ENCODE peak calls at places on chromosomes 4 and X, in ten cellular contexts. One of them, this sample, is unnamed.

GRCh38 chrX:74550295-74550802 is 64.1 kb downstream of the RLIM start:
- DNase-seq in cardiac fibroblast: peak; percentile 76
- DNase-seq in Peyer's patch: peak; percentile 92
- DNase-seq in GM12864: no peak
- DNase-seq in neural crest cell: peak; percentile 80
- DNase-seq in AG04450: peak; percentile 41
- DNase-seq in brain microvascular endothelial cell: peak; percentile 54
- DNase-seq in coronary artery: peak; percentile 85
- DNase-seq in cardiac muscle cell: peak; percentile 84
- DNase-seq in CD8-positive, alpha-beta T cell: peak; percentile 93
- DNase-seq in this sample: no peak

GRCh38 chr4:81724925-81725329 is 253.2 kb upstream of the RASGEF1B start:
- DNase-seq in brain microvascular endothelial cell: peak; percentile 39
- DNase-seq in AG04450: no peak
- DNase-seq in cardiac muscle cell: no peak
- DNase-seq in coronary artery: peak; percentile 75
- DNase-seq in cardiac fibroblast: no peak
- DNase-seq in neural crest cell: no peak
- DNase-seq in CD8-positive, alpha-beta T cell: no peak
- DNase-seq in GM12864: no peak
- DNase-seq in Peyer's patch: peak; percentile 90
- DNase-seq in this sample: no peak

GRCh38 chrX:155071694-155072215 is 447 bp downstream of the BRCC3 start:
- DNase-seq in cardiac muscle cell: no peak
- DNase-seq in CD8-positive, alpha-beta T cell: no peak
- DNase-seq in Peyer's patch: peak; percentile 58
- DNase-seq in brain microvascular endothelial cell: no peak
- DNase-seq in neural crest cell: peak; percentile 6
- DNase-seq in cardiac fibroblast: no peak
- DNase-seq in GM12864: no peak
- DNase-seq in AG04450: no peak
- DNase-seq in coronary artery: peak; percentile 78
- DNase-seq in this sample: no peak

GRCh38 chrX:42821803-42822443 is 44.0 kb upstream of the PPP1R2C start:
- DNase-seq in cardiac muscle cell: no peak
- DNase-seq in Peyer's patch: no peak
- DNase-seq in neural crest cell: no peak
- DNase-seq in cardiac fibroblast: peak; percentile 1
- DNase-seq in GM12864: no peak
- DNase-seq in AG04450: no peak
- DNase-seq in coronary artery: no peak
- DNase-seq in CD8-positive, alpha-beta T cell: no peak
- DNase-seq in brain microvascular endothelial cell: no peak
- DNase-seq in this sample: no peak

GRCh38 chrX:7372843-7373525 is 225.0 kb upstream of the PUDP start:
- DNase-seq in Peyer's patch: no peak
- DNase-seq in GM12864: no peak
- DNase-seq in AG04450: no peak
- DNase-seq in cardiac fibroblast: peak; percentile 79
- DNase-seq in CD8-positive, alpha-beta T cell: no peak
- DNase-seq in brain microvascular endothelial cell: peak; percentile 42
- DNase-seq in neural crest cell: no peak
- DNase-seq in cardiac muscle cell: no peak
- DNase-seq in coronary artery: no peak
- DNase-seq in this sample: no peak

GRCh38 chrX:140980271-140980670 is 22.1 kb upstream of the SPANXB1 start:
- DNase-seq in GM12864: no peak
- DNase-seq in brain microvascular endothelial cell: no peak
- DNase-seq in Peyer's patch: no peak
- DNase-seq in cardiac muscle cell: no peak
- DNase-seq in neural crest cell: no peak
- DNase-seq in AG04450: no peak
- DNase-seq in coronary artery: no peak
- DNase-seq in cardiac fibroblast: no peak
- DNase-seq in CD8-positive, alpha-beta T cell: no peak
- DNase-seq in this sample: no peak

GRCh38 chrX:129737921-129738320 is 858 bp upstream of the XPNPEP2 start:
- DNase-seq in brain microvascular endothelial cell: peak; percentile 21
- DNase-seq in GM12864: no peak
- DNase-seq in neural crest cell: no peak
- DNase-seq in cardiac fibroblast: peak; percentile 60
- DNase-seq in AG04450: no peak
- DNase-seq in cardiac muscle cell: no peak
- DNase-seq in CD8-positive, alpha-beta T cell: no peak
- DNase-seq in Peyer's patch: peak; percentile 65
- DNase-seq in coronary artery: no peak
- DNase-seq in this sample: no peak

GRCh38 chr4:78454016-78454415 is 97.6 kb upstream of the ANXA3 start:
- DNase-seq in cardiac fibroblast: no peak
- DNase-seq in brain microvascular endothelial cell: no peak
- DNase-seq in AG04450: no peak
- DNase-seq in GM12864: no peak
- DNase-seq in CD8-positive, alpha-beta T cell: no peak
- DNase-seq in cardiac muscle cell: no peak
- DNase-seq in Peyer's patch: no peak
- DNase-seq in coronary artery: no peak
- DNase-seq in neural crest cell: no peak
- DNase-seq in this sample: no peak

DNA sequence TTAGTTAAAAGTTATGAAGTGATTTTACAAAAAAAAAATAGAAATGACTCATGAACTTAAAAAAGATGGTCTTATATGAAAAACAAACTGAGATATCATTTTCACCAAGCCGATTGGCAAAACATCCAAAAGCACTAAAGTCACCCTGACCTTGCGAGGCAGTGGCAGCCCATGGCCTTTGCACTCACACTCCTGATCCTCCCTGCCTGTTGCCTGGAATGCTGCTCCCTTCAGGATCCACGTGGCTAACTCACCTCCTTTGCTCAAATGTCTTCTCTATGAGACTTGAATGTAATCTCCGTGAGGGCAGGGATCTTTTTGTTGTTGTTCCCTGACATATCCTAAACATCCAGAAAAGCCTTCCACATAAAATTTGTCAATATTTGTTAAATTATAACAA is 106.4 kb downstream of the RAPGEF2 start:
- DNase-seq in brain microvascular endothelial cell: no peak
- DNase-seq in cardiac fibroblast: no peak
- DNase-seq in GM12864: no peak
- DNase-seq in cardiac muscle cell: no peak
- DNase-seq in Peyer's patch: no peak
- DNase-seq in neural crest cell: no peak
- DNase-seq in CD8-positive, alpha-beta T cell: no peak
- DNase-seq in coronary artery: no peak
- DNase-seq in AG04450: no peak
- DNase-seq in this sample: no peak
- TF ChIP-seq CTCF in brain microvascular endothelial cell: no peak
- TF ChIP-seq CTCF in cardiac fibroblast: no peak
- TF ChIP-seq CTCF in GM12864: no peak
- TF ChIP-seq CTCF in cardiac muscle cell: no peak
- TF ChIP-seq CTCF in Peyer's patch: no peak
- TF ChIP-seq CTCF in neural crest cell: no peak
- TF ChIP-seq CTCF in CD8-positive, alpha-beta T cell: no peak
- TF ChIP-seq CTCF in coronary artery: no peak
- TF ChIP-seq CTCF in AG04450: no peak
- TF ChIP-seq CTCF in this sample: no peak

DNA sequence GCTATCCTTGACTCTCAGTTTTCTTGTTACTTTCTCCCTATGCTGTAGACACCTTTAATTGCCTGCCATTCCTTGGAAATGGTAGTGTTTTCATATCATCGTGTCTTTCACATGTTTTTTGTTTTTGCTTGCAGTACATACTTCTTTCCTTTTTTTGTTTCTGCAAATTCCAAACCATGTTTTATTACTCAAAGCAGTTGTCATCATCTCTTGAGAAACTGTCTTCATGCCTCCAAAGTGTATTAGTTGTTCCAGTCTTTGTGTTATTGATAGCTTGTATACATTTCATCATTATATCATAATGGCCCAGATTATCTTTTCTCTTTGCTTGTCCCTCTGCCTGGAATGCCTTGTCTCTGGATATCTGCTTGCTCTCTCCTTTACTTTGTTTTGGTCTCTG is 57.1 kb downstream of the PDLIM5 start:
- DNase-seq in CD8-positive, alpha-beta T cell: no peak
- DNase-seq in AG04450: no peak
- DNase-seq in neural crest cell: no peak
- DNase-seq in Peyer's patch: no peak
- DNase-seq in GM12864: no peak
- DNase-seq in cardiac muscle cell: no peak
- DNase-seq in cardiac fibroblast: peak; percentile 46
- DNase-seq in brain microvascular endothelial cell: no peak
- DNase-seq in coronary artery: no peak
- DNase-seq in this sample: no peak
- TF ChIP-seq CTCF in CD8-positive, alpha-beta T cell: no peak
- TF ChIP-seq CTCF in AG04450: no peak
- TF ChIP-seq CTCF in neural crest cell: no peak
- TF ChIP-seq CTCF in Peyer's patch: no peak
- TF ChIP-seq CTCF in GM12864: no peak
- TF ChIP-seq CTCF in cardiac muscle cell: no peak
- TF ChIP-seq CTCF in cardiac fibroblast: no peak
- TF ChIP-seq CTCF in brain microvascular endothelial cell: no peak
- TF ChIP-seq CTCF in coronary artery: no peak
- TF ChIP-seq CTCF in this sample: no peak

GRCh38 chr4:10063544-10064300 is 42.4 kb upstream of the SLC2A9 start:
- DNase-seq in brain microvascular endothelial cell: peak; percentile 73
- DNase-seq in neural crest cell: no peak
- DNase-seq in AG04450: peak; percentile 42
- DNase-seq in GM12864: no peak
- DNase-seq in coronary artery: peak; percentile 87
- DNase-seq in CD8-positive, alpha-beta T cell: peak; percentile 37
- DNase-seq in Peyer's patch: peak; percentile 57
- DNase-seq in cardiac muscle cell: peak; percentile 63
- DNase-seq in cardiac fibroblast: peak; percentile 88
- DNase-seq in this sample: no peak

GRCh38 chr4:10066206-10066605 is 44.9 kb upstream of the SLC2A9 start:
- DNase-seq in GM12864: no peak
- DNase-seq in neural crest cell: no peak
- DNase-seq in cardiac muscle cell: no peak
- DNase-seq in coronary artery: no peak
- DNase-seq in Peyer's patch: no peak
- DNase-seq in AG04450: no peak
- DNase-seq in CD8-positive, alpha-beta T cell: no peak
- DNase-seq in brain microvascular endothelial cell: no peak
- DNase-seq in cardiac fibroblast: no peak
- DNase-seq in this sample: no peak

GRCh38 chr4:10069065-10069626 is 47.5 kb downstream of the WDR1 start:
- DNase-seq in CD8-positive, alpha-beta T cell: peak; percentile 44
- DNase-seq in cardiac fibroblast: no peak
- DNase-seq in cardiac muscle cell: no peak
- DNase-seq in neural crest cell: no peak
- DNase-seq in GM12864: no peak
- DNase-seq in brain microvascular endothelial cell: no peak
- DNase-seq in AG04450: no peak
- DNase-seq in Peyer's patch: peak; percentile 43
- DNase-seq in coronary artery: no peak
- DNase-seq in this sample: no peak

GRCh38 chr4:10061650-10062415 is 40.5 kb upstream of the SLC2A9 start:
- DNase-seq in brain microvascular endothelial cell: no peak
- DNase-seq in CD8-positive, alpha-beta T cell: no peak
- DNase-seq in coronary artery: no peak
- DNase-seq in AG04450: no peak
- DNase-seq in Peyer's patch: no peak
- DNase-seq in neural crest cell: no peak
- DNase-seq in cardiac fibroblast: peak; percentile 65
- DNase-seq in cardiac muscle cell: no peak
- DNase-seq in GM12864: no peak
- DNase-seq in this sample: no peak

DNA sequence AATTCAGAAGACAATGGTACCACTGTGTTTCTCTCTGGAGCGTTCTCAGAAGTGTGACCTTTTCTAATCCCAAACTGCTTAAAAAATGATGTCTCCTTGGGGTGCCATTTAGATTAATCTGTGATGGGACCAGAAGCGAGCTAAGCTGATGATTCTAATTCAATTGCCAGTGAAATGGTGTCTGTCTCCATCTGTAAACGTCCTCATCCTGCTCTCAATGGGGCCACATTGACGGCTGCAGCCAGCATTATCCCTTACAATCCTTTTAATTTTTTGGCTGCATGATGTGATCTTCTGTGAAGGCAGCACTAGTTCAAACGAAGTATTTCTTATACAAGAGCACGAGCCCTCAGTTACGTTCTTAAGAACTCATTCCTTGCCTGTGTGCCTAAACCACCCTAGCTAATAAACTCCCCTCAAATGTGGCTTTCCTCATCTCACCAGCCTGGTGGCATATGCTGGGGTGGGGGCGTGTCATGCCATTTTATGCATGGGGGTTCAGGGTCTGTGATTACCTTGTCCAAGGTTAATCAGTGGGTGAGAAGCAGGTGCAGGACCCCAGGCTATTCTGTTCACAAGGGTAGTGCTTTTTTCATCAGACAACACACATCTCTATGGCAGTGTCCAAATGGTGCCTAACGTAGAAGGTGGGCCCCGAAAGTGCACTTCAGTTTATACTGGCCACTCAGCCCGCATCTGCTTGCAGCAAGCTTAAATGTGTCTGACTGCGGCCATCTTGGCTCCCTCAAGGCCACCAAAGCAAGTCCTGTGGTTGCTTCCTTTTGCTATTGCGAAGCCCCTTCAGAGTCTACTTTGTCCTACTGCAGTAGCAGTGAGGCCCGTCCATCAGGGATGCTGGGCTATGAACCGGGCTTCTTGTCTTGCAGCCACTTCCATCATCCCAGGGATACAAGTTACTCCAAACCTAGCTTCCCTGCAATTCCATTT is 45.7 kb upstream of the SLC2A9 start:
- DNase-seq in cardiac muscle cell: no peak
- DNase-seq in brain microvascular endothelial cell: no peak
- DNase-seq in AG04450: no peak
- DNase-seq in GM12864: no peak
- DNase-seq in Peyer's patch: no peak
- DNase-seq in neural crest cell: no peak
- DNase-seq in coronary artery: no peak
- DNase-seq in cardiac fibroblast: no peak
- DNase-seq in CD8-positive, alpha-beta T cell: peak; percentile 42
- DNase-seq in this sample: no peak
- TF ChIP-seq CTCF in cardiac muscle cell: no peak
- TF ChIP-seq CTCF in brain microvascular endothelial cell: no peak
- TF ChIP-seq CTCF in AG04450: no peak
- TF ChIP-seq CTCF in GM12864: no peak
- TF ChIP-seq CTCF in Peyer's patch: no peak
- TF ChIP-seq CTCF in neural crest cell: no peak
- TF ChIP-seq CTCF in coronary artery: no peak
- TF ChIP-seq CTCF in cardiac fibroblast: no peak
- TF ChIP-seq CTCF in CD8-positive, alpha-beta T cell: no peak
- TF ChIP-seq CTCF in this sample: no peak

GRCh38 chr4:13940921-13941320 is 313.4 kb upstream of the BOD1L1 start:
- DNase-seq in brain microvascular endothelial cell: no peak
- DNase-seq in cardiac muscle cell: no peak
- DNase-seq in neural crest cell: no peak
- DNase-seq in GM12864: no peak
- DNase-seq in cardiac fibroblast: no peak
- DNase-seq in coronary artery: no peak
- DNase-seq in Peyer's patch: no peak
- DNase-seq in CD8-positive, alpha-beta T cell: no peak
- DNase-seq in AG04450: no peak
- DNase-seq in this sample: no peak

GRCh38 chr4:13933163-13933562 is 305.6 kb upstream of the BOD1L1 start:
- DNase-seq in brain microvascular endothelial cell: no peak
- DNase-seq in neural crest cell: no peak
- DNase-seq in GM12864: no peak
- DNase-seq in cardiac muscle cell: peak; percentile 15
- DNase-seq in AG04450: no peak
- DNase-seq in CD8-positive, alpha-beta T cell: no peak
- DNase-seq in cardiac fibroblast: peak; percentile 42
- DNase-seq in coronary artery: no peak
- DNase-seq in Peyer's patch: no peak
- DNase-seq in this sample: no peak

GRCh38 chr4:13944095-13944501 is 316.6 kb upstream of the BOD1L1 start:
- DNase-seq in cardiac fibroblast: no peak
- DNase-seq in AG04450: no peak
- DNase-seq in brain microvascular endothelial cell: no peak
- DNase-seq in cardiac muscle cell: no peak
- DNase-seq in coronary artery: no peak
- DNase-seq in GM12864: no peak
- DNase-seq in Peyer's patch: no peak
- DNase-seq in neural crest cell: no peak
- DNase-seq in CD8-positive, alpha-beta T cell: no peak
- DNase-seq in this sample: no peak

GRCh38 chr4:13942936-13943335 is 315.4 kb upstream of the BOD1L1 start:
- DNase-seq in AG04450: no peak
- DNase-seq in neural crest cell: no peak
- DNase-seq in cardiac fibroblast: no peak
- DNase-seq in CD8-positive, alpha-beta T cell: no peak
- DNase-seq in brain microvascular endothelial cell: no peak
- DNase-seq in GM12864: no peak
- DNase-seq in cardiac muscle cell: no peak
- DNase-seq in coronary artery: no peak
- DNase-seq in Peyer's patch: no peak
- DNase-seq in this sample: no peak

GRCh38 chr4:13938299-13938698 is 310.8 kb upstream of the BOD1L1 start:
- DNase-seq in GM12864: no peak
- DNase-seq in Peyer's patch: no peak
- DNase-seq in coronary artery: no peak
- DNase-seq in brain microvascular endothelial cell: no peak
- DNase-seq in neural crest cell: no peak
- DNase-seq in CD8-positive, alpha-beta T cell: no peak
- DNase-seq in cardiac fibroblast: no peak
- DNase-seq in AG04450: no peak
- DNase-seq in cardiac muscle cell: no peak
- DNase-seq in this sample: no peak
- TF ChIP-seq CTCF in GM12864: no peak
- TF ChIP-seq CTCF in Peyer's patch: no peak
- TF ChIP-seq CTCF in coronary artery: no peak
- TF ChIP-seq CTCF in brain microvascular endothelial cell: no peak
- TF ChIP-seq CTCF in neural crest cell: no peak
- TF ChIP-seq CTCF in CD8-positive, alpha-beta T cell: no peak
- TF ChIP-seq CTCF in cardiac fibroblast: no peak
- TF ChIP-seq CTCF in AG04450: no peak
- TF ChIP-seq CTCF in cardiac muscle cell: no peak
- TF ChIP-seq CTCF in this sample: no peak

This sample was measured in D721Med.